ENCODE peak calls at places on chromosomes 12 and 14, in eight cellular contexts. One of them, this sample, is unnamed. For H3K4me1, the result is how much of the 10 kb centered on the place peaks cover.

GRCh38 chr14:103198429-103199140 is 75.3 kb downstream of the TNFAIP2 start:
- DNase-seq in IMR-90: peak
- DNase-seq in lung: no peak
- DNase-seq in DND-41: no peak
- DNase-seq in tibial artery: peak
- DNase-seq in HCT116: no peak
- DNase-seq in CD8-positive, alpha-beta T cell: no peak
- DNase-seq in CD4-positive, CD25-positive, alpha-beta regulatory T cell: no peak
- DNase-seq in this sample: no peak

GRCh38 chr14:24605435-24606190 is 3.9 kb downstream of the GZMH start:
- DNase-seq in IMR-90: no peak
- DNase-seq in CD8-positive, alpha-beta T cell: peak
- DNase-seq in DND-41: peak
- DNase-seq in tibial artery: no peak
- DNase-seq in HCT116: peak
- DNase-seq in lung: peak
- DNase-seq in CD4-positive, CD25-positive, alpha-beta regulatory T cell: peak
- DNase-seq in this sample: peak

GRCh38 chr12:66555113-66555512 is 123.8 kb downstream of the GRIP1 start:
- DNase-seq in HCT116: no peak
- DNase-seq in lung: no peak
- DNase-seq in CD8-positive, alpha-beta T cell: no peak
- DNase-seq in CD4-positive, CD25-positive, alpha-beta regulatory T cell: no peak
- DNase-seq in DND-41: no peak
- DNase-seq in IMR-90: no peak
- DNase-seq in tibial artery: no peak
- DNase-seq in this sample: no peak

GRCh38 chr14:90900712-90901111 is 84.5 kb upstream of the TTC7B start:
- DNase-seq in IMR-90: peak
- DNase-seq in lung: no peak
- DNase-seq in tibial artery: no peak
- DNase-seq in DND-41: no peak
- DNase-seq in HCT116: no peak
- DNase-seq in CD4-positive, CD25-positive, alpha-beta regulatory T cell: no peak
- DNase-seq in CD8-positive, alpha-beta T cell: no peak
- DNase-seq in this sample: no peak

GRCh38 chr12:120249875-120250795 is 15.4 kb downstream of the PXN start:
- DNase-seq in CD4-positive, CD25-positive, alpha-beta regulatory T cell: peak
- DNase-seq in tibial artery: peak
- DNase-seq in DND-41: no peak
- DNase-seq in CD8-positive, alpha-beta T cell: peak
- DNase-seq in lung: no peak
- DNase-seq in HCT116: no peak
- DNase-seq in IMR-90: no peak
- DNase-seq in this sample: no peak

GRCh38 chr12:123897221-123897620 is 75.4 kb downstream of the CCDC92 start:
- DNase-seq in HCT116: peak
- DNase-seq in DND-41: no peak
- DNase-seq in tibial artery: no peak
- DNase-seq in IMR-90: peak
- DNase-seq in CD8-positive, alpha-beta T cell: no peak
- DNase-seq in CD4-positive, CD25-positive, alpha-beta regulatory T cell: no peak
- DNase-seq in lung: no peak
- DNase-seq in this sample: no peak

GRCh38 chr12:62435337-62436163 is 31.1 kb upstream of the MON2 start:
- DNase-seq in HCT116: no peak
- DNase-seq in CD4-positive, CD25-positive, alpha-beta regulatory T cell: peak
- DNase-seq in DND-41: no peak
- DNase-seq in tibial artery: peak
- DNase-seq in lung: peak
- DNase-seq in CD8-positive, alpha-beta T cell: peak
- DNase-seq in IMR-90: peak
- DNase-seq in this sample: peak

GRCh38 chr12:124053855-124054254 is 80.8 kb downstream of the ZNF664 start:
- DNase-seq in tibial artery: no peak
- DNase-seq in CD4-positive, CD25-positive, alpha-beta regulatory T cell: no peak
- DNase-seq in lung: peak
- DNase-seq in HCT116: peak
- DNase-seq in IMR-90: peak
- DNase-seq in CD8-positive, alpha-beta T cell: no peak
- DNase-seq in DND-41: no peak
- DNase-seq in this sample: peak

GRCh38 chr12:47945341-47945728 is 18.1 kb upstream of the TMEM106C start:
- DNase-seq in tibial artery: no peak
- DNase-seq in IMR-90: no peak
- DNase-seq in HCT116: no peak
- DNase-seq in CD8-positive, alpha-beta T cell: no peak
- DNase-seq in CD4-positive, CD25-positive, alpha-beta regulatory T cell: no peak
- DNase-seq in DND-41: no peak
- DNase-seq in lung: no peak
- DNase-seq in this sample: no peak

GRCh38 chr12:81295286-81295685 is 217.4 kb downstream of the ACSS3 start:
- DNase-seq in CD8-positive, alpha-beta T cell: no peak
- DNase-seq in IMR-90: no peak
- DNase-seq in CD4-positive, CD25-positive, alpha-beta regulatory T cell: no peak
- DNase-seq in HCT116: no peak
- DNase-seq in lung: no peak
- DNase-seq in tibial artery: no peak
- DNase-seq in DND-41: no peak
- DNase-seq in this sample: no peak

GRCh38 chr14:96104469-96105057 is 65.4 kb downstream of the C14orf132 start:
- DNase-seq in CD4-positive, CD25-positive, alpha-beta regulatory T cell: no peak
- DNase-seq in IMR-90: peak
- DNase-seq in tibial artery: peak
- DNase-seq in lung: peak
- DNase-seq in CD8-positive, alpha-beta T cell: no peak
- DNase-seq in DND-41: no peak
- DNase-seq in HCT116: no peak
- DNase-seq in this sample: no peak

GRCh38 chr14:32696325-32697101 is 242.2 kb upstream of the NPAS3 start:
- DNase-seq in HCT116: no peak
- DNase-seq in tibial artery: no peak
- DNase-seq in DND-41: no peak
- DNase-seq in lung: no peak
- DNase-seq in IMR-90: no peak
- DNase-seq in CD8-positive, alpha-beta T cell: no peak
- DNase-seq in CD4-positive, CD25-positive, alpha-beta regulatory T cell: no peak
- DNase-seq in this sample: no peak

GRCh38 chr12:65984227-65984479 is 146.4 kb downstream of the LLPH start:
- DNase-seq in lung: no peak
- DNase-seq in DND-41: no peak
- DNase-seq in CD8-positive, alpha-beta T cell: no peak
- DNase-seq in HCT116: no peak
- DNase-seq in CD4-positive, CD25-positive, alpha-beta regulatory T cell: no peak
- DNase-seq in IMR-90: no peak
- DNase-seq in tibial artery: no peak
- DNase-seq in this sample: no peak

GRCh38 chr12:27293463-27293862 is 39.2 kb upstream of the BMAL2 start:
- DNase-seq in HCT116: no peak
- DNase-seq in IMR-90: peak
- DNase-seq in tibial artery: no peak
- DNase-seq in DND-41: no peak
- DNase-seq in CD8-positive, alpha-beta T cell: no peak
- DNase-seq in lung: no peak
- DNase-seq in CD4-positive, CD25-positive, alpha-beta regulatory T cell: no peak
- DNase-seq in this sample: no peak

GRCh38 chr14:22463763-22464173 is 125.3 kb downstream of the DAD1 start:
- DNase-seq in CD8-positive, alpha-beta T cell: no peak
- DNase-seq in HCT116: no peak
- DNase-seq in tibial artery: no peak
- DNase-seq in CD4-positive, CD25-positive, alpha-beta regulatory T cell: no peak
- DNase-seq in lung: no peak
- DNase-seq in IMR-90: no peak
- DNase-seq in DND-41: no peak
- DNase-seq in this sample: no peak

GRCh38 chr14:22465201-22465835 is 123.7 kb downstream of the DAD1 start:
- DNase-seq in IMR-90: peak
- DNase-seq in DND-41: no peak
- DNase-seq in CD8-positive, alpha-beta T cell: no peak
- DNase-seq in tibial artery: no peak
- DNase-seq in CD4-positive, CD25-positive, alpha-beta regulatory T cell: no peak
- DNase-seq in HCT116: no peak
- DNase-seq in lung: no peak
- DNase-seq in this sample: no peak

GRCh38 chr14:22464422-22465142 is 124.4 kb downstream of the DAD1 start:
- DNase-seq in HCT116: no peak
- DNase-seq in CD4-positive, CD25-positive, alpha-beta regulatory T cell: no peak
- DNase-seq in IMR-90: no peak
- DNase-seq in tibial artery: no peak
- DNase-seq in DND-41: no peak
- DNase-seq in CD8-positive, alpha-beta T cell: no peak
- DNase-seq in lung: no peak
- DNase-seq in this sample: no peak

GRCh38 chr14:22469541-22470303 is 119.3 kb downstream of the DAD1 start:
- DNase-seq in DND-41: peak
- DNase-seq in lung: no peak
- DNase-seq in HCT116: no peak
- DNase-seq in IMR-90: no peak
- DNase-seq in tibial artery: no peak
- DNase-seq in CD4-positive, CD25-positive, alpha-beta regulatory T cell: no peak
- DNase-seq in CD8-positive, alpha-beta T cell: no peak
- DNase-seq in this sample: no peak

DNA sequence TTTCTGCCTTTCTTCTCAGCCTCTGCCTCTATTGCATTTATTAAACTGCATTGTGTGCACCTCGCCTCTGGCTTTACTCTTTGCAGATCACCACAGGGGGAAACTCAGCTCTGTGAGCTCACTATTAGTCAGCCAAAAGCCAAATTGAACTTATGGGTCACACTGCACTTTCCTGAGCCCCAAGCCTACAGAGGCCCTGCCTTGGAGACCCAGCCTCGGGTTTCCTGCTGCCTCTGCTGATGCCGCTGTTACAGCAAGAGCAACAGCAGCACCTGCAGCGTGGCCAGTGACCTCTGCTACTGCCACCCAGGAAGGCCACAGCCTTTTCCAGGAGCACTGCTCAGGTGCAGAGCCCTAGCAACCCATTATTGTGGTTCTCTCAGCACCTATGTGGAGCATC is 122.5 kb downstream of the DAD1 start:
- DNase-seq in IMR-90: peak
- DNase-seq in HCT116: no peak
- DNase-seq in CD8-positive, alpha-beta T cell: no peak
- DNase-seq in lung: no peak
- DNase-seq in CD4-positive, CD25-positive, alpha-beta regulatory T cell: no peak
- DNase-seq in tibial artery: no peak
- DNase-seq in DND-41: peak
- DNase-seq in this sample: no peak
- H3K4me1 ChIP-seq in IMR-90: under half
- H3K4me1 ChIP-seq in HCT116: under half
- H3K4me1 ChIP-seq in CD8-positive, alpha-beta T cell: under half
- H3K4me1 ChIP-seq in lung: under half
- H3K4me1 ChIP-seq in CD4-positive, CD25-positive, alpha-beta regulatory T cell: under half
- H3K4me1 ChIP-seq in tibial artery: under half
- H3K4me1 ChIP-seq in DND-41: half or more
- H3K4me1 ChIP-seq in this sample: under half

GRCh38 chr12:49667319-49668090 is 39.7 kb downstream of the FMNL3 start:
- DNase-seq in IMR-90: peak
- DNase-seq in DND-41: no peak
- DNase-seq in lung: no peak
- DNase-seq in CD4-positive, CD25-positive, alpha-beta regulatory T cell: no peak
- DNase-seq in tibial artery: no peak
- DNase-seq in HCT116: no peak
- DNase-seq in CD8-positive, alpha-beta T cell: no peak
- DNase-seq in this sample: no peak
- H3K4me1 ChIP-seq in IMR-90: under half
- H3K4me1 ChIP-seq in DND-41: half or more
- H3K4me1 ChIP-seq in lung: under half
- H3K4me1 ChIP-seq in CD4-positive, CD25-positive, alpha-beta regulatory T cell: half or more
- H3K4me1 ChIP-seq in tibial artery: half or more
- H3K4me1 ChIP-seq in HCT116: under half
- H3K4me1 ChIP-seq in CD8-positive, alpha-beta T cell: half or more
- H3K4me1 ChIP-seq in this sample: under half

DNA sequence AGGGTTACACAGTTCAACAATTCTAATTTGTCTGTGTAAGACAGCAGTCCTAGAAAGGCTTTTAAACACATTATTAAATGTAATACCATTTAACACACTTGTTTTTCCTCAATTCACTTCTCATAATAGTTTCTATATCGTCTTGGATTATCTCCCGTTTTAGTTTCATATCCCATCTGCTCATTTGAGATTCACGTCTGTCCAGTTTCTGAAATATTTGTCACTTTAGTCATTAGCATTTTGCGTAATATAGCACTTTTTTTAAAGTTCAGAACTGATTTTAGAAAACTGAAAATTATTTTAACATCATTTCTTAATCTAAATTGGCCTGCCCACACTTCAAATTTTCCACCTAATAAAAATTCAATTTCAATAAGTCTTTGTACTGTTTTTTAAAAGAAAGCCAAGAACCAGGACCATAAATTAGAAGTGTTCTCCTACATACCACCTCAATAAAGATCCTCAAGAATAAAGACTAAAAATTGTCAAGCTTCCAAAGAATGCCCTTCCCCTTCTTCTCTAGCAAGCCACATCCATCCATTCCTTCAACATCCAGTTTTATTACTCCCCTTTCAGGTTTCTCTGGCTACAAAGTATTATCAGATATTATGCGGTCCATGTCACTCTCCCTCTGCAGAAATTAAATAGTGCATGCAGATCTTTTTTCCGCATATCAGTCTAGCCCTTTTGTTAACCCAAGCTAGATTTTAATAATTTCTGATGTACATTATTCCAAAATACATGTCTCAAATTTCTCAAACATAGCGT is 11.9 kb downstream of the MED13L start:
- DNase-seq in DND-41: no peak
- DNase-seq in CD4-positive, CD25-positive, alpha-beta regulatory T cell: no peak
- DNase-seq in lung: no peak
- DNase-seq in CD8-positive, alpha-beta T cell: no peak
- DNase-seq in HCT116: no peak
- DNase-seq in IMR-90: no peak
- DNase-seq in tibial artery: no peak
- DNase-seq in this sample: no peak
- H3K4me1 ChIP-seq in DND-41: under half
- H3K4me1 ChIP-seq in CD4-positive, CD25-positive, alpha-beta regulatory T cell: under half
- H3K4me1 ChIP-seq in lung: under half
- H3K4me1 ChIP-seq in CD8-positive, alpha-beta T cell: half or more
- H3K4me1 ChIP-seq in HCT116: half or more
- H3K4me1 ChIP-seq in IMR-90: under half
- H3K4me1 ChIP-seq in tibial artery: half or more
- H3K4me1 ChIP-seq in this sample: under half

DNA sequence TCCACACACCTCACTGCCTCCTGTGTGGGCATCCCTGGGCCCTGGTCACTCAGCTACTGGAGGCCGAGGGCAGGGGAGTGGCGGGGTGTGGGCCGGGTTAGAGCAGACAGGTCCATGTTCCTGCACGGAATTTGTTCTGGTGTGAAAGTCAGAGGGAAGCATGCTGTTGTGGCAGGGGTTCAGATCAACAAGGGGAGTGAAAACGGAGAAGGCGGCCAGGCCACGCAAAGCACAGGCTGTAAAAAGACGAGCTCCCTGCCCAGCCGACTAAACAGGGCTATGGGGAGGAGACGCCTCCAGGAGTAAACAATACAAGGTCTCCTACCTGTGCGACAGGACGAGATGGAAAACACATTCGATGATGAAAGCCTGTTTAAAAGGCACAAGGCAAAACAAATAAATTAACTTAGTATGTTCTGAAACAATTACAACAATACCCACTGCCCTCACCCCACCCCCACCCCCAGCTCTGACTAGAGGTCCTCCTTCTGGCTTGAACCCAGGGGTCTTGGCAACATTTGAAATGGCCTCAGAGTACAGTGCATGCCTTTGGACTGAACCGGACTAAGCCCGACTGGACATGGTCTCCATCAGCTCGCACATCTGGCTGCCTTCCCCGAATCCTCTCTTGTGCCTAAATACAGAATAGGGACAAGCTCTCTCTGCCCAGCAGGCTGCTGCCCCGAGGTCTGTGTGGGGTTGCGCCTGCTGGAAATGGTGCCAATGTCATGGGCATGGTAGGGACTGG is 274.9 kb upstream of the DIO3 start:
- DNase-seq in HCT116: no peak
- DNase-seq in lung: no peak
- DNase-seq in CD4-positive, CD25-positive, alpha-beta regulatory T cell: no peak
- DNase-seq in tibial artery: no peak
- DNase-seq in IMR-90: no peak
- DNase-seq in DND-41: no peak
- DNase-seq in CD8-positive, alpha-beta T cell: no peak
- DNase-seq in this sample: no peak
- H3K4me1 ChIP-seq in HCT116: under half
- H3K4me1 ChIP-seq in lung: under half
- H3K4me1 ChIP-seq in CD4-positive, CD25-positive, alpha-beta regulatory T cell: under half
- H3K4me1 ChIP-seq in tibial artery: under half
- H3K4me1 ChIP-seq in IMR-90: under half
- H3K4me1 ChIP-seq in DND-41: under half
- H3K4me1 ChIP-seq in CD8-positive, alpha-beta T cell: under half
- H3K4me1 ChIP-seq in this sample: under half

This sample was measured in mesendoderm.